ENCODE peak calls at places on chromosomes 13 and 19, in four cellular contexts. I is osteoblast, N is sigmoid colon, K is endodermal cell. J is an unnamed sample.
A peak's percentile ranks its signal among the peaks of the same experiment; 100 is the strongest.

GRCh38 chr13:110263906-110264305 is 43.1 kb downstream of the COL4A1 start:
- DNase-seq in I (no peak), N (peak; percentile 84), K (peak; percentile 41), J (no peak)

GRCh38 chr19:47427241-47428176 is 8.2 kb upstream of the MEIS3 start:
- DNase-seq in I (peak; percentile 92), N (peak; percentile 78), K (peak; percentile 98), J (no peak)

GRCh38 chr13:26502826-26503225 is 54.7 kb upstream of the WASF3 start:
- DNase-seq in I (peak; percentile 85), N (peak; percentile 80), K (peak; percentile 65), J (no peak)

GRCh38 chr13:109274188-109274821 is 512.1 kb downstream of the IRS2 start:
- DNase-seq in I (no peak), N (no peak), K (peak; percentile 86), J (no peak)

GRCh38 chr19:34962281-34962944 is 1.6 kb downstream of the ZNF792 start:
- DNase-seq in I (no peak), N (no peak), K (peak; percentile 57), J (no peak)

GRCh38 chr13:110638253-110638652 is 22.9 kb downstream of the NAXD start:
- DNase-seq in I (no peak), N (no peak), K (peak; percentile 35), J (no peak)

GRCh38 chr13:106721599-106721998 is 153.7 kb upstream of the ARGLU1 start:
- DNase-seq in I (no peak), N (no peak), K (no peak), J (no peak)

GRCh38 chr19:15464394-15465385 is at the start of gene RASAL3:
- DNase-seq in I (peak; percentile 41), N (no peak), K (peak; percentile 59), J (no peak)

GRCh38 chr19:3932931-3933810 is at the start of gene NMRK2:
- DNase-seq in I (peak; percentile 77), N (no peak), K (peak; percentile 97), J (no peak)

GRCh38 chr19:28039677-28040381 is 1173.1 kb downstream of the UQCRFS1 start:
- DNase-seq in I (no peak), N (no peak), K (no peak), J (no peak)

GRCh38 chr13:98487522-98487921 is 89.4 kb downstream of the STK24 start:
- DNase-seq in I (no peak), N (no peak), K (peak; percentile 18), J (no peak)

GRCh38 chr13:66940113-66940512 is 290.0 kb downstream of the PCDH9 start:
- DNase-seq in I (no peak), N (no peak), K (no peak), J (no peak)

GRCh38 chr13:66933994-66934393 is 296.1 kb downstream of the PCDH9 start:
- DNase-seq in I (peak; percentile 57), N (no peak), K (no peak), J (no peak)

GRCh38 chr13:66933527-66933926 is 296.6 kb downstream of the PCDH9 start:
- DNase-seq in I (no peak), N (no peak), K (no peak), J (no peak)

GRCh38 chr13:66937423-66937822 is 292.7 kb downstream of the PCDH9 start:
- DNase-seq in I (no peak), N (no peak), K (no peak), J (no peak)
- TF ChIP-seq CTCF in I (no peak), N (no peak), K (no peak), J (no peak)

GRCh38 chr19:19386373-19386869 is 19.1 kb upstream of the GATAD2A start:
- DNase-seq in I (no peak), N (no peak), K (no peak), J (peak; percentile 55)
- TF ChIP-seq CTCF in I (peak; percentile 23), N (no peak), K (peak; percentile 26), J (peak; percentile 38)

GRCh38 chr19:17183271-17183757 is 31.8 kb upstream of the USE1 start:
- DNase-seq in I (peak; percentile 52), N (no peak), K (no peak), J (no peak)
- TF ChIP-seq CTCF in I (peak; percentile 7), N (no peak), K (peak; percentile 44), J (no peak)

GRCh38 chr13:92681239-92681638 is 545.4 kb upstream of the GPC6 start:
- DNase-seq in I (no peak), N (no peak), K (peak; percentile 54), J (no peak)

GRCh38 chr13:92677571-92677970 is 549.0 kb upstream of the GPC6 start:
- DNase-seq in I (no peak), N (no peak), K (peak; percentile 66), J (no peak)

GRCh38 chr13:92682832-92683517 is 543.6 kb upstream of the GPC6 start:
- DNase-seq in I (no peak), N (no peak), K (no peak), J (no peak)
- TF ChIP-seq CTCF in I (no peak), N (no peak), K (no peak), J (no peak)

GRCh38 chr13:50438351-50438750 is 405.1 kb downstream of the DLEU7 start:
- DNase-seq in I (no peak), N (no peak), K (no peak), J (no peak)
- TF ChIP-seq CTCF in I (no peak), N (no peak), K (peak; percentile 51), J (no peak)

DNA sequence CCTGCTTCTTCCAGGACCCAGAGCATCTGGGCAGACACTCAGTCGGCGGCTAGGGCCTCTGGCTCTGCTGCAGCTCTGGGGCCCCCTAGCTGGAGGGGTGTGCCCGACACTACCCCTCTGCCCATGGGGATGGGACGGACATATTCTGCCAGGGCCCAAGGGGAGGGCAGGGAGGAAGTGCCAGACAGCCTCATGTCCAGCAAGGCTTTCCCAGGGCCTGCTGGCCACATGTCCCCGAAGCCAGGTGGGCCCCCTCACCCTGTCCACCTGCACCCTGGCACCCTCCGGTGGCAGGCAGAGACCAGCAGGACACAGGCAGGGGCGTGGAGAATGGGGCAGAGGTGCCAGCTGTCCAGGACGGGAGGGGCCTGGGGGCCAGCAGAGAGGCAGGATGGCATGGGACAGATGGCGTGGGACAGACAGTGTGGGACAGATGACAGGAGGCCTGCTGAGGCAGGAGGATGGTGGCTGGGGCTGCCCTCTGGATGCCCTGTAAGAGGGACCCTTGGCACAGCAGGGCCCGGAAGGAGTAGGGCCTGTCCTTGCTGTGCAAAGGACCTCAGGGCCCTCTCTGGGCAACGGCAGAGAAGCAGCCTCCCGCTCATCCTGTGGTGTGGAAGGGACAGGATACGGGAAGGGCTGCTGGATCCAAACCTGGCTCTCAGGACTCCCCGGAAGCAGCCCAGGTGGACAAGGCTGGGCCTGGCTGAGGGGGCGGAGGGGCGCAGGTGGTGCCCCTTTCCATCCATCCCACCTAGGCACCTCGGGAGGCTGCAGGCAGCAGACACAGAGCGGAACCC is 29.1 kb downstream of the CEBPG start:
- DNase-seq in I (peak; percentile 90), N (peak; percentile 61), K (no peak), J (peak; percentile 81)
- TF ChIP-seq CTCF in I (no peak), N (no peak), K (no peak), J (peak; percentile 19)

DNA sequence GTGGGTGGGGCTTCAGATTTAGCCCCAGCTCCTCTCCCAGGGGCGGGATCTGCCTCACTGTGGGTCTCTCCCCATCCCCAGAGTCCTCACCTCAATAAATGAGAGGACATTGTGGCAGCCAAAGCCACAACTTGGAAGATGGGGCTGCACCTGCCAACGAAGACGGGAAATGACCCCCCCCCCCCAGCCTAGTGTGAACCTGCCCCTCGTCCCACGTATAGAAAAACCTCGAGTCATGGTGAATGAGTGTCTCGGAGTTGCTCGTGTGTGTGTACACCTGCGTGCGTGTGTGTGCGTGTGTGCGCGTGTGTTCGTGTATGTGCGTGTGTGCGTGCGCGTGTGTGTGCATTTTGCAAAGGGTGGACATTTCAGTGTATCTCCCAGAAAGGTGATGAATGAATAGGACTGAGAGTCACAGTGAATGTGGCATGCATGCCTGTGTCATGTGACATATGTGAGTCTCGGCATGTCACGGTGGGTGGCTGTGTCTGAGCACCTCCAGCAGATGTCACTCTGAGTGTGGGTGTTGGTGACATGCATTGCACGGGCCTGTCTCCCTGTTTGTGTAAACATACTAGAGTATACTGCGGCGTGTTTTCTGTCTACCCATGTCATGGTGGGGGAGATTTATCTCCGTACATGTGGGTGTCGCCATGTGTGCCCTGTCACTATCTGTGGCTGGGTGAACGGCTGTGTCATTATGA is 1.5 kb upstream of the TRAPPC5 start:
- DNase-seq in I (peak; percentile 77), N (no peak), K (no peak), J (no peak)
- TF ChIP-seq CTCF in I (no peak), N (no peak), K (no peak), J (peak; percentile 17)

GRCh38 chr19:57357406-57357805 is 5.9 kb upstream of the TRAPPC2B start:
- DNase-seq in I (no peak), N (no peak), K (no peak), J (no peak)

GRCh38 chr19:57359300-57359699 is 4.1 kb upstream of the TRAPPC2B start:
- DNase-seq in I (no peak), N (no peak), K (no peak), J (no peak)

GRCh38 chr19:57350877-57351805 is at the start of gene ZNF304:
- DNase-seq in I (peak; percentile 96), N (peak; percentile 97), K (peak; percentile 97), J (peak; percentile 96)

GRCh38 chr19:57351867-57352266 is 796 bp downstream of the ZNF304 start:
- DNase-seq in I (no peak), N (no peak), K (no peak), J (no peak)

DNA sequence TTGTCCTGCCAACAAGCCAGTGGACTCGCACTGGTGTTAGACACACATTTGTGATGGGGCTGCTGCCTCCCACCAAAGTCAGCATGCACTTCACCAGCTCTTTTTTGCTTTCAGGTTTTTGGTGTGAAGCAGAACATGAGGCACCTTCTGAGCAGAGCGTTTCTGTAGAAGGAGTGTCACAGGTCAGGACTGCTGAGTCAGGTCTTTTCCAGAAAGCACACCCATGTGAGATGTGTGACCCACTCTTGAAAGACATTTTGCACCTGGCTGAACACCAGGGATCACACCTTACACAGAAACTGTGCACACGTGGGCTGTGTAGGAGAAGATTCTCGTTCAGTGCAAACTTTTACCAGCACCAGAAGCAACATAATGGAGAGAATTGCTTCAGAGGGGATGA is 4.8 kb downstream of the ZNF304 start:
- DNase-seq in I (no peak), N (no peak), K (no peak), J (no peak)
- TF ChIP-seq CTCF in I (no peak), N (no peak), K (no peak), J (no peak)

GRCh38 chr19:13574933-13575332 is 68.7 kb upstream of the CACNA1A start:
- DNase-seq in I (peak; percentile 71), N (no peak), K (peak; percentile 60), J (no peak)

GRCh38 chr19:13583114-13583513 is 76.8 kb upstream of the CACNA1A start:
- DNase-seq in I (no peak), N (no peak), K (no peak), J (no peak)

GRCh38 chr19:13583753-13584152 is 77.5 kb upstream of the CACNA1A start:
- DNase-seq in I (no peak), N (no peak), K (no peak), J (no peak)

GRCh38 chr19:13576726-13577125 is 70.4 kb upstream of the CACNA1A start:
- DNase-seq in I (no peak), N (no peak), K (no peak), J (no peak)

GRCh38 chr19:13579388-13580060 is 73.2 kb upstream of the CACNA1A start:
- DNase-seq in I (peak; percentile 91), N (no peak), K (no peak), J (no peak)
- TF ChIP-seq CTCF in I (peak; percentile 32), N (no peak), K (peak; percentile 53), J (no peak)